ENCODE peak calls at places on chromosome 18, in six cellular contexts. One of them, this sample, is unnamed.

GRCh38 chr18:62131305-62131909 is 55.4 kb downstream of the PIGN start:
- DNase-seq in HAP-1: peak; percentile 79
- DNase-seq in activated CD4-positive, alpha-beta T cell treated with anti-CD3 and anti-CD28 coated beads for 4 hours: peak; percentile 68
- DNase-seq in kidney epithelial cell: no peak
- DNase-seq in amniotic stem cell: peak; percentile 17
- DNase-seq in epithelial cell of esophagus: peak; percentile 67
- DNase-seq in this sample: no peak

GRCh38 chr18:60044290-60045006 is 144.7 kb downstream of the PMAIP1 start:
- DNase-seq in amniotic stem cell: peak; percentile 41
- DNase-seq in HAP-1: no peak
- DNase-seq in epithelial cell of esophagus: peak; percentile 81
- DNase-seq in activated CD4-positive, alpha-beta T cell treated with anti-CD3 and anti-CD28 coated beads for 4 hours: no peak
- DNase-seq in kidney epithelial cell: peak; percentile 31
- DNase-seq in this sample: no peak

GRCh38 chr18:76953186-76953982 is 131.0 kb downstream of the ZNF236 start:
- DNase-seq in amniotic stem cell: no peak
- DNase-seq in activated CD4-positive, alpha-beta T cell treated with anti-CD3 and anti-CD28 coated beads for 4 hours: no peak
- DNase-seq in epithelial cell of esophagus: peak; percentile 11
- DNase-seq in HAP-1: no peak
- DNase-seq in kidney epithelial cell: no peak
- DNase-seq in this sample: peak; percentile 88

GRCh38 chr18:13800505-13801259 is 23.3 kb upstream of the MC5R start:
- DNase-seq in activated CD4-positive, alpha-beta T cell treated with anti-CD3 and anti-CD28 coated beads for 4 hours: peak; percentile 28
- DNase-seq in HAP-1: peak; percentile 85
- DNase-seq in kidney epithelial cell: no peak
- DNase-seq in amniotic stem cell: no peak
- DNase-seq in epithelial cell of esophagus: peak; percentile 83
- DNase-seq in this sample: peak; percentile 87

GRCh38 chr18:48318481-48318880 is 90.7 kb downstream of the ZBTB7C start:
- DNase-seq in HAP-1: no peak
- DNase-seq in epithelial cell of esophagus: no peak
- DNase-seq in amniotic stem cell: no peak
- DNase-seq in activated CD4-positive, alpha-beta T cell treated with anti-CD3 and anti-CD28 coated beads for 4 hours: no peak
- DNase-seq in kidney epithelial cell: no peak
- DNase-seq in this sample: no peak

GRCh38 chr18:59549797-59550516 is 147.3 kb downstream of the CCBE1 start:
- DNase-seq in epithelial cell of esophagus: no peak
- DNase-seq in HAP-1: no peak
- DNase-seq in kidney epithelial cell: no peak
- DNase-seq in amniotic stem cell: no peak
- DNase-seq in activated CD4-positive, alpha-beta T cell treated with anti-CD3 and anti-CD28 coated beads for 4 hours: no peak
- DNase-seq in this sample: no peak

GRCh38 chr18:58776084-58776483 is 88.6 kb upstream of the ZNF532 start:
- DNase-seq in HAP-1: no peak
- DNase-seq in activated CD4-positive, alpha-beta T cell treated with anti-CD3 and anti-CD28 coated beads for 4 hours: no peak
- DNase-seq in amniotic stem cell: no peak
- DNase-seq in epithelial cell of esophagus: no peak
- DNase-seq in kidney epithelial cell: no peak
- DNase-seq in this sample: no peak

GRCh38 chr18:9898792-9899549 is 13.2 kb downstream of the TXNDC2 start:
- DNase-seq in amniotic stem cell: no peak
- DNase-seq in kidney epithelial cell: peak; percentile 62
- DNase-seq in epithelial cell of esophagus: no peak
- DNase-seq in activated CD4-positive, alpha-beta T cell treated with anti-CD3 and anti-CD28 coated beads for 4 hours: no peak
- DNase-seq in HAP-1: no peak
- DNase-seq in this sample: no peak

GRCh38 chr18:32301976-32302743 is 112.3 kb downstream of the MEP1B start:
- DNase-seq in amniotic stem cell: peak; percentile 62
- DNase-seq in activated CD4-positive, alpha-beta T cell treated with anti-CD3 and anti-CD28 coated beads for 4 hours: no peak
- DNase-seq in kidney epithelial cell: peak; percentile 51
- DNase-seq in HAP-1: no peak
- DNase-seq in epithelial cell of esophagus: peak; percentile 86
- DNase-seq in this sample: no peak

GRCh38 chr18:21179590-21180220 is 62.3 kb upstream of the GREB1L start:
- DNase-seq in HAP-1: peak; percentile 80
- DNase-seq in amniotic stem cell: peak; percentile 75
- DNase-seq in kidney epithelial cell: no peak
- DNase-seq in epithelial cell of esophagus: peak; percentile 62
- DNase-seq in activated CD4-positive, alpha-beta T cell treated with anti-CD3 and anti-CD28 coated beads for 4 hours: peak; percentile 54
- DNase-seq in this sample: no peak

GRCh38 chr18:10685484-10685883 is 159.7 kb downstream of the NAPG start:
- DNase-seq in kidney epithelial cell: no peak
- DNase-seq in epithelial cell of esophagus: no peak
- DNase-seq in amniotic stem cell: no peak
- DNase-seq in HAP-1: no peak
- DNase-seq in activated CD4-positive, alpha-beta T cell treated with anti-CD3 and anti-CD28 coated beads for 4 hours: no peak
- DNase-seq in this sample: no peak

GRCh38 chr18:23596183-23596582 is 9.9 kb upstream of the NPC1 start:
- DNase-seq in amniotic stem cell: no peak
- DNase-seq in kidney epithelial cell: no peak
- DNase-seq in activated CD4-positive, alpha-beta T cell treated with anti-CD3 and anti-CD28 coated beads for 4 hours: no peak
- DNase-seq in epithelial cell of esophagus: no peak
- DNase-seq in HAP-1: no peak
- DNase-seq in this sample: no peak

GRCh38 chr18:69956655-69957054 is 9.0 kb upstream of the CD226 start:
- DNase-seq in activated CD4-positive, alpha-beta T cell treated with anti-CD3 and anti-CD28 coated beads for 4 hours: no peak
- DNase-seq in HAP-1: no peak
- DNase-seq in kidney epithelial cell: no peak
- DNase-seq in epithelial cell of esophagus: no peak
- DNase-seq in amniotic stem cell: no peak
- DNase-seq in this sample: no peak